ENCODE peak calls at places on chromosomes 11 and 22, in nine cellular contexts. D is upper lobe of left lung, P is testis, W is adrenal gland, R is IMR-90, I is gastrocnemius medialis, G is A549, Q is esophagus muscularis mucosa, N is breast epithelium. K is an unnamed sample. For H3K4me1, the result is how much of the 10 kb centered on the place peaks cover.

GRCh38 chr11:74306440-74307175 is 4.8 kb downstream of the P4HA3 start:
- DNase-seq in D (no peak), P (no peak), W (no peak), R (no peak), I (no peak), G (no peak), Q (no peak), N (no peak), K (no peak)

GRCh38 chr22:26586556-26587325 is 3.2 kb downstream of the TPST2 start:
- DNase-seq in D (no peak), P (peak), W (no peak), R (no peak), I (no peak), G (no peak), Q (no peak), N (no peak), K (no peak)

GRCh38 chr11:62883677-62884076 is 3.0 kb downstream of the SLC3A2 start:
- DNase-seq in D (no peak), P (no peak), W (no peak), R (no peak), I (no peak), G (no peak), Q (no peak), N (no peak), K (no peak)

GRCh38 chr11:75346912-75347647 is 4.4 kb downstream of the ARRB1 start:
- DNase-seq in D (no peak), P (no peak), W (no peak), R (peak), I (no peak), G (no peak), Q (no peak), N (no peak), K (peak)

GRCh38 chr11:94768602-94769511 is 701 bp downstream of the AMOTL1 start:
- DNase-seq in D (peak), P (peak), W (peak), R (peak), I (no peak), G (no peak), Q (no peak), N (no peak), K (peak)

GRCh38 chr11:64743591-64744543 is at the start of gene RASGRP2:
- DNase-seq in D (peak), P (peak), W (peak), R (no peak), I (peak), G (peak), Q (no peak), N (peak), K (peak)

GRCh38 chr11:113192121-113192925 is 122.1 kb upstream of the TTC12 start:
- DNase-seq in D (no peak), P (no peak), W (no peak), R (no peak), I (no peak), G (no peak), Q (no peak), N (no peak), K (no peak)

GRCh38 chr22:36659762-36660509 is 43.6 kb downstream of the CACNG2 start:
- DNase-seq in D (peak), P (peak), W (peak), R (peak), I (peak), G (peak), Q (peak), N (peak), K (peak)

GRCh38 chr11:86761978-86762377 is 38.4 kb upstream of the PRSS23 start:
- DNase-seq in D (no peak), P (no peak), W (no peak), R (peak), I (no peak), G (no peak), Q (no peak), N (no peak), K (no peak)

GRCh38 chr11:44316388-44317240 is 6.7 kb upstream of the ALX4 start:
- DNase-seq in D (peak), P (no peak), W (no peak), R (no peak), I (no peak), G (peak), Q (no peak), N (no peak), K (no peak)

GRCh38 chr22:39518996-39519680 is 1.2 kb upstream of the ATF4 start:
- DNase-seq in D (no peak), P (no peak), W (no peak), R (peak), I (no peak), G (no peak), Q (no peak), N (no peak), K (no peak)

GRCh38 chr11:45771194-45771941 is 33.6 kb upstream of the SLC35C1 start:
- DNase-seq in D (peak), P (peak), W (peak), R (peak), I (peak), G (peak), Q (no peak), N (peak), K (peak)

GRCh38 chr11:12706531-12707499 is 32.6 kb downstream of the TEAD1 start:
- DNase-seq in D (no peak), P (no peak), W (no peak), R (no peak), I (peak), G (no peak), Q (no peak), N (no peak), K (peak)

GRCh38 chr11:31651822-31652221 is 142.3 kb downstream of the ELP4 start:
- DNase-seq in D (no peak), P (no peak), W (no peak), R (no peak), I (no peak), G (no peak), Q (no peak), N (no peak), K (no peak)
- H3K4me1 ChIP-seq in D (under half), P (under half), W (under half), R (under half), I (under half), G (under half), Q (under half), N (under half), K (under half)

GRCh38 chr22:22508274-22509176 is at the start of gene ZNF280B:
- DNase-seq in D (peak), P (peak), W (peak), R (peak), I (peak), G (peak), Q (no peak), N (no peak), K (peak)
- TF ChIP-seq POLR2A in D (no peak), P (no peak), W (peak), R (no peak), I (no peak), G (peak), Q (no peak), N (no peak), K (no peak)

GRCh38 chr11:111307472-111308108 is 9.2 kb downstream of the POU2AF3 start:
- DNase-seq in D (no peak), P (no peak), W (no peak), R (no peak), I (no peak), G (no peak), Q (peak), N (no peak), K (no peak)
- H3K27ac ChIP-seq in D (no peak), P (no peak), W (no peak), R (no peak), I (no peak), G (peak), Q (no peak), N (no peak), K (no peak)

GRCh38 chr22:23831781-23832180 is 7.0 kb downstream of the DERL3 start:
- DNase-seq in D (no peak), P (no peak), W (no peak), R (no peak), I (no peak), G (no peak), Q (no peak), N (no peak), K (no peak)
- H3K4me1 ChIP-seq in D (under half), P (under half), W (under half), R (under half), I (half or more), G (under half), Q (under half), N (under half), K (under half)

DNA sequence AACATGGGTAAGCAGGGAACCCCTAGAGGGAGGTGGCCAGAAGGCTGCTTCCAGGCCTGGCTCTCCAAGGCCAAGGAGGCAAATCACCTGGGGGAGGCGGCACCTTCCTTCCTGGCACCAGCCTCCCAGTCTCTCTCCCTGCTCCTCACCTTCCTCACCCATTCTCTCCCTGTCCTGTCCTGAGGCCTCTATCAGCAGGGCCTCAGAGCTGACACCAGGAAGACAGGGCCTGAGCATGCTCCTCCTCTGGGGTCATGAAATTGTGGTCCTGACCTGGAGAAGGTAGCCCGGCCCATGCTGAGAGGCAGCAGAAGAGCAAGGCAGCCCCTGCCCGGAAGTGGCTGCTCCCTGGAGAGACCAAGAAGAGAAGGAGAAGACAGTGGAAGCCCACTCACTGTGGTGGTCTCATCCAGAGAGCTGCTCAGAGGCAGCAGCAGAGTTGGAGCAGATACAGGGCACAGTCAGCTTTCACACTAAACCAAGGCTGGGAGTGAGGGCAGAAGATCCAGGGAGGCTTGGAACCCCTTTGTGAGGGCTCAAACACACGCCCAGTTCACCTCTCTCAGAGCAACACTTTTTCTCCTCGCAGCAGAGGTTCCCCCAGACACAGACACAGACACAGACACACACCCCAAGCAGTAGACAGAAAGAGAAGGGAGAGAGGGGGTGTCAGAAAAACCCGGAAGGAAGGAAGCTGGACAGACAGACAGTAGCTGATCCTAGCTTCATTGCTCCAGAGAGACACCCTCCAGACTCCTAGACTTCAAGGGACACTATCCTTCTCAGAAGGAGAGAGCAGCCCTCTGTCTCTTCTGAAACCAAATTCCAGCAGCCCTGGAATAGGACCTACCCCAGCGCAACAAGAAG is 1.8 kb downstream of the BCL9L start:
- DNase-seq in D (no peak), P (no peak), W (no peak), R (no peak), I (no peak), G (no peak), Q (no peak), N (no peak), K (no peak)
- TF ChIP-seq POLR2A in D (no peak), P (no peak), W (no peak), R (no peak), I (no peak), G (no peak), Q (no peak), N (no peak), K (no peak)

GRCh38 chr11:108647701-108648527 is 17.0 kb upstream of the DDX10 start:
- DNase-seq in D (no peak), P (peak), W (peak), R (peak), I (peak), G (peak), Q (no peak), N (peak), K (peak)
- H3K27ac ChIP-seq in D (no peak), P (no peak), W (no peak), R (no peak), I (peak), G (no peak), Q (no peak), N (peak), K (peak)

GRCh38 chr22:46047226-46047625 is 70.3 kb upstream of the WNT7B start:
- DNase-seq in D (no peak), P (peak), W (no peak), R (no peak), I (no peak), G (no peak), Q (no peak), N (peak), K (no peak)
- H3K4me1 ChIP-seq in D (half or more), P (half or more), W (under half), R (under half), I (half or more), G (under half), Q (half or more), N (under half), K (under half)

DNA sequence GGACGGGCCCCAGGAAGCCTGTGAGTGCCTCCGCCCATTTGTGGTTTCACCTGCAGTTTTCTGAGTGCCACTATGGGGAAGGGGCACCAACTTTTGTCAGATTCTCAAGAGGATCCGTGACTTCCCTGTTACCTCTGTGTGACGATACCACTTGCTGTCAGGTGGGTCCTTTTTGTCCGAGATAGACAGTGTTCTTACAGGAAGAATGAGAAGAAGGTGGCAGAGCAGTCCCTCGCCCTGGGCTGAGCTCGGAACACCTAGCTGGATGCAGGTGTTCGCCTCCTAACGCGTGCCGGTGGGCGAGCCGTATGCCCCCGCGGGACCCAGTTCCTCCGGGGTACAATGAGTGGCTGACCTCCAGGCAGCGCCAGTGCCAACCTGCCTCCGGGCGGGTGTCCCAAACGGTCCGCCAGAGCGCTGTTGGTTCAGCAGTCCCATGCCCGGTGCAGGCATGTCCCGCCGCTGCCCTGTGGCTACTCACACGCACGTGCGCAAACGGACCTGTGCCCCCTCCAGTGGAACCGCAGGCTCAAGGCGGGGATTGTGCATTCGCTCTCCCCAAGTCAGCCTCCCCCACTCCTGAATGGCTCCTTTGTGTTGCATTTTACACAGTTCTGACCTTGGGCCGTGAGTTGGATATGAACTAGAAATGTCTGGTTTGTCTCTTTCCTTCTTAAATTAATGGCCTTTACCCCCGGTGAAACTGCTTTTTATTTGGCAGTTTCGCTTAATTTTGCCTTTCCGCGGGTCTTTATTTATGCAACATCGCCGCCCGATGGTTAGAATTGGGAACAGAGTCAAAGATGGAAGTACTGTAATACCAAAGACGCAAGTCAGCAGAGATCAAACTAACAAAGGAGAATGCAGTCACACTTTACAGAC is 1.1 kb upstream of the ABTB2 start:
- DNase-seq in D (peak), P (peak), W (peak), R (peak), I (peak), G (peak), Q (peak), N (peak), K (peak)
- TF ChIP-seq POLR2A in D (no peak), P (no peak), W (peak), R (no peak), I (no peak), G (no peak), Q (no peak), N (no peak), K (no peak)

GRCh38 chr11:107621090-107621489 is 30.1 kb downstream of the ELMOD1 start:
- DNase-seq in D (no peak), P (no peak), W (no peak), R (no peak), I (no peak), G (no peak), Q (no peak), N (no peak), K (no peak)
- H3K27ac ChIP-seq in D (no peak), P (no peak), W (no peak), R (no peak), I (no peak), G (no peak), Q (no peak), N (no peak), K (no peak)

DNA sequence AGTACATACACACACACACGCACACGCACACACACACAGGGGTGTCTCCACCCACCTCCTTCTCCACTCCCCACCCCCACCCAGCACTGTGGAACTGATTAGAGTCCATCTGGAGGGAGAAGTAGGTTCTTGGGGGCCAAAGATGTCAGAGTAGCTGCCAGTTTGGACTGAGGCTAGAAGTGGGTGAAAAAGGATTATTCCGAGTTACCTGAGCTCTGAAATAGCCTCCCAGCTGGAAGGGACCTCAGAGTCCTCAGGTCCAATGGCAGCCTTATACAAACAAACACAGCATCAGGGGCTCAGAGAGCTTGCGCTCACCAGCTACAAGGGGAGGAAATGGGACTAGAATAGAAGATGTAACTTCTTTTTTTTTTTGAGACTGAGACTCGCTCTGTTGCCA is 20.8 kb downstream of the IL10RA start:
- DNase-seq in D (no peak), P (no peak), W (no peak), R (no peak), I (no peak), G (no peak), Q (peak), N (no peak), K (no peak)
- H3K4me1 ChIP-seq in D (half or more), P (under half), W (under half), R (under half), I (under half), G (under half), Q (under half), N (under half), K (under half)

K was measured in heart left ventricle.